ENCODE peak calls at places on chromosomes 4 and X, in four cellular contexts. One of them, this sample, is unnamed.

GRCh38 chrX:103396186-103396585 is 19.8 kb downstream of the BEX3 start:
- DNase-seq in brain microvascular endothelial cell: peak; percentile 36
- DNase-seq in astrocyte: peak; percentile 71
- DNase-seq in body of pancreas: no peak
- DNase-seq in this sample: no peak

GRCh38 chr4:152348670-152349069 is 187.2 kb downstream of the FBXW7 start:
- DNase-seq in brain microvascular endothelial cell: no peak
- DNase-seq in astrocyte: no peak
- DNase-seq in body of pancreas: no peak
- DNase-seq in this sample: no peak

GRCh38 chrX:131944936-131945902 is 77.9 kb upstream of the STK26 start:
- DNase-seq in brain microvascular endothelial cell: no peak
- DNase-seq in astrocyte: no peak
- DNase-seq in body of pancreas: no peak
- DNase-seq in this sample: no peak

GRCh38 chr4:40990899-40991265 is 223.5 kb downstream of the APBB2 start:
- DNase-seq in brain microvascular endothelial cell: peak; percentile 24
- DNase-seq in astrocyte: no peak
- DNase-seq in body of pancreas: no peak
- DNase-seq in this sample: no peak

GRCh38 chrX:10457092-10457491 is 163.3 kb downstream of the MID1 start:
- DNase-seq in brain microvascular endothelial cell: peak; percentile 41
- DNase-seq in astrocyte: peak; percentile 78
- DNase-seq in body of pancreas: no peak
- DNase-seq in this sample: no peak

GRCh38 chr4:126583509-126583908 is 1049.2 kb upstream of the INTU start:
- DNase-seq in brain microvascular endothelial cell: no peak
- DNase-seq in astrocyte: no peak
- DNase-seq in body of pancreas: no peak
- DNase-seq in this sample: peak; percentile 38

GRCh38 chrX:13340182-13340791 is 20.4 kb upstream of the ATXN3L start:
- DNase-seq in brain microvascular endothelial cell: no peak
- DNase-seq in astrocyte: no peak
- DNase-seq in body of pancreas: no peak
- DNase-seq in this sample: peak; percentile 76

GRCh38 chrX:103640401-103641155 is 11.8 kb downstream of the TCEAL1 start:
- DNase-seq in brain microvascular endothelial cell: no peak
- DNase-seq in astrocyte: peak; percentile 42
- DNase-seq in body of pancreas: no peak
- DNase-seq in this sample: no peak

GRCh38 chr4:169342906-169343560 is 72.3 kb upstream of the SH3RF1 start:
- DNase-seq in brain microvascular endothelial cell: no peak
- DNase-seq in astrocyte: peak; percentile 62
- DNase-seq in body of pancreas: no peak
- DNase-seq in this sample: no peak

GRCh38 chr4:40280586-40280985 is 54.5 kb upstream of the CHRNA9 start:
- DNase-seq in brain microvascular endothelial cell: no peak
- DNase-seq in astrocyte: no peak
- DNase-seq in body of pancreas: no peak
- DNase-seq in this sample: no peak

GRCh38 chrX:64097891-64098290 is 107.6 kb downstream of the AMER1 start:
- DNase-seq in brain microvascular endothelial cell: no peak
- DNase-seq in astrocyte: no peak
- DNase-seq in body of pancreas: no peak
- DNase-seq in this sample: no peak

GRCh38 chrX:105706041-105706440 is 116.3 kb upstream of the NRK start:
- DNase-seq in brain microvascular endothelial cell: no peak
- DNase-seq in astrocyte: no peak
- DNase-seq in body of pancreas: no peak
- DNase-seq in this sample: peak; percentile 13

GRCh38 chrX:56066016-56066415 is 166.1 kb upstream of the KLF8 start:
- DNase-seq in brain microvascular endothelial cell: no peak
- DNase-seq in astrocyte: no peak
- DNase-seq in body of pancreas: no peak
- DNase-seq in this sample: no peak

GRCh38 chr4:173490256-173490655 is 39.8 kb downstream of the HAND2 start:
- DNase-seq in brain microvascular endothelial cell: no peak
- DNase-seq in astrocyte: no peak
- DNase-seq in body of pancreas: no peak
- DNase-seq in this sample: no peak

GRCh38 chrX:55342533-55343501 is 78.1 kb upstream of the PAGE3 start:
- DNase-seq in brain microvascular endothelial cell: no peak
- DNase-seq in astrocyte: no peak
- DNase-seq in body of pancreas: peak; percentile 12
- DNase-seq in this sample: peak; percentile 40

GRCh38 chr4:86879641-86880040 is 12.6 kb downstream of the C4orf36 start:
- DNase-seq in brain microvascular endothelial cell: no peak
- DNase-seq in astrocyte: no peak
- DNase-seq in body of pancreas: no peak
- DNase-seq in this sample: no peak

GRCh38 chrX:130704053-130705038 is 198.7 kb downstream of the ENOX2 start:
- DNase-seq in brain microvascular endothelial cell: peak; percentile 12
- DNase-seq in astrocyte: peak; percentile 39
- DNase-seq in body of pancreas: no peak
- DNase-seq in this sample: no peak

GRCh38 chr4:140102406-140102805 is 51.6 kb downstream of the MAML3 start:
- DNase-seq in brain microvascular endothelial cell: no peak
- DNase-seq in astrocyte: peak; percentile 23
- DNase-seq in body of pancreas: no peak
- DNase-seq in this sample: no peak

GRCh38 chrX:41005445-41005992 is 79.7 kb upstream of the USP9X start:
- DNase-seq in brain microvascular endothelial cell: no peak
- DNase-seq in astrocyte: no peak
- DNase-seq in body of pancreas: peak; percentile 7
- DNase-seq in this sample: no peak

GRCh38 chr4:165493359-165493758 is 114.6 kb downstream of the CPE start:
- DNase-seq in brain microvascular endothelial cell: peak; percentile 61
- DNase-seq in astrocyte: peak; percentile 30
- DNase-seq in body of pancreas: peak; percentile 67
- DNase-seq in this sample: peak; percentile 42

GRCh38 chr4:113646456-113646809 is 115.1 kb downstream of the CAMK2D start:
- DNase-seq in brain microvascular endothelial cell: no peak
- DNase-seq in astrocyte: peak; percentile 26
- DNase-seq in body of pancreas: no peak
- DNase-seq in this sample: peak; percentile 30

GRCh38 chrX:115697806-115698205 is 136.8 kb downstream of the PLS3 start:
- DNase-seq in brain microvascular endothelial cell: no peak
- DNase-seq in astrocyte: no peak
- DNase-seq in body of pancreas: no peak
- DNase-seq in this sample: no peak

GRCh38 chr4:128979934-128980333 is 113.4 kb downstream of the SCLT1 start:
- DNase-seq in brain microvascular endothelial cell: peak; percentile 82
- DNase-seq in astrocyte: peak; percentile 93
- DNase-seq in body of pancreas: peak; percentile 44
- DNase-seq in this sample: peak; percentile 50

GRCh38 chr4:89331637-89332544 is 24.3 kb upstream of the GPRIN3 start:
- DNase-seq in brain microvascular endothelial cell: no peak
- DNase-seq in astrocyte: no peak
- DNase-seq in body of pancreas: peak; percentile 6
- DNase-seq in this sample: no peak

GRCh38 chrX:37701588-37701987 is 16.0 kb downstream of the XK start:
- DNase-seq in brain microvascular endothelial cell: no peak
- DNase-seq in astrocyte: no peak
- DNase-seq in body of pancreas: no peak
- DNase-seq in this sample: no peak

GRCh38 chr4:159308571-159309340 is 205.9 kb downstream of the RAPGEF2 start:
- DNase-seq in brain microvascular endothelial cell: no peak
- DNase-seq in astrocyte: peak; percentile 66
- DNase-seq in body of pancreas: no peak
- DNase-seq in this sample: no peak

GRCh38 chr4:2243682-2244380 is 1.9 kb upstream of the HAUS3 start:
- DNase-seq in brain microvascular endothelial cell: no peak
- DNase-seq in astrocyte: no peak
- DNase-seq in body of pancreas: peak; percentile 67
- DNase-seq in this sample: no peak

GRCh38 chr4:144494280-144494679 is 151.7 kb upstream of the HHIP start:
- DNase-seq in brain microvascular endothelial cell: no peak
- DNase-seq in astrocyte: no peak
- DNase-seq in body of pancreas: no peak
- DNase-seq in this sample: no peak

GRCh38 chr4:168334053-168334452 is 15.5 kb upstream of the DDX60 start:
- DNase-seq in brain microvascular endothelial cell: no peak
- DNase-seq in astrocyte: no peak
- DNase-seq in body of pancreas: no peak
- DNase-seq in this sample: no peak

GRCh38 chrX:153884136-153885076 is 1.6 kb downstream of the L1CAM start:
- DNase-seq in brain microvascular endothelial cell: no peak
- DNase-seq in astrocyte: no peak
- DNase-seq in body of pancreas: no peak
- DNase-seq in this sample: peak; percentile 22

GRCh38 chr4:104494822-104495559 is at the start of gene CXXC4:
- DNase-seq in brain microvascular endothelial cell: peak; percentile 5
- DNase-seq in astrocyte: peak; percentile 74
- DNase-seq in body of pancreas: peak; percentile 88
- DNase-seq in this sample: no peak

GRCh38 chrX:16711219-16712115 is 1.0 kb downstream of the CTPS2 start:
- DNase-seq in brain microvascular endothelial cell: no peak
- DNase-seq in astrocyte: no peak
- DNase-seq in body of pancreas: peak; percentile 7
- DNase-seq in this sample: no peak

GRCh38 chr4:163591614-163592020 is 97.1 kb downstream of the TMA16 start:
- DNase-seq in brain microvascular endothelial cell: no peak
- DNase-seq in astrocyte: no peak
- DNase-seq in body of pancreas: no peak
- DNase-seq in this sample: no peak

GRCh38 chrX:38175140-38175539 is 45.5 kb downstream of the SRPX start:
- DNase-seq in brain microvascular endothelial cell: peak; percentile 9
- DNase-seq in astrocyte: peak; percentile 16
- DNase-seq in body of pancreas: peak; percentile 31
- DNase-seq in this sample: peak; percentile 23

GRCh38 chr4:952881-953573 is 20.3 kb downstream of the DGKQ start:
- DNase-seq in brain microvascular endothelial cell: no peak
- DNase-seq in astrocyte: no peak
- DNase-seq in body of pancreas: no peak
- DNase-seq in this sample: no peak

GRCh38 chrX:155329293-155329692 is 5.1 kb downstream of the CLIC2 start:
- DNase-seq in brain microvascular endothelial cell: no peak
- DNase-seq in astrocyte: no peak
- DNase-seq in body of pancreas: no peak
- DNase-seq in this sample: no peak

GRCh38 chrX:155333701-155334100 is 713 bp downstream of the CLIC2 start:
- DNase-seq in brain microvascular endothelial cell: no peak
- DNase-seq in astrocyte: no peak
- DNase-seq in body of pancreas: no peak
- DNase-seq in this sample: no peak

GRCh38 chrX:155330992-155331391 is 3.4 kb downstream of the CLIC2 start:
- DNase-seq in brain microvascular endothelial cell: no peak
- DNase-seq in astrocyte: no peak
- DNase-seq in body of pancreas: no peak
- DNase-seq in this sample: no peak

GRCh38 chrX:155334486-155335316 is at the start of gene CLIC2:
- DNase-seq in brain microvascular endothelial cell: peak; percentile 12
- DNase-seq in astrocyte: peak; percentile 42
- DNase-seq in body of pancreas: peak; percentile 12
- DNase-seq in this sample: peak; percentile 66
- H3K27ac ChIP-seq in brain microvascular endothelial cell: no peak within 1 kb of the TSS
- H3K27ac ChIP-seq in astrocyte: no peak within 1 kb of the TSS
- H3K27ac ChIP-seq in body of pancreas: no peak within 1 kb of the TSS
- H3K27ac ChIP-seq in this sample: no peak within 1 kb of the TSS

GRCh38 chrX:19372170-19373033 is 28.7 kb downstream of the PDHA1 start:
- DNase-seq in brain microvascular endothelial cell: peak; percentile 64
- DNase-seq in astrocyte: peak; percentile 20
- DNase-seq in body of pancreas: peak; percentile 67
- DNase-seq in this sample: peak; percentile 27
- TF ChIP-seq CTCF in brain microvascular endothelial cell: peak; percentile 84
- TF ChIP-seq CTCF in astrocyte: peak; percentile 59
- TF ChIP-seq CTCF in body of pancreas: peak; percentile 78
- TF ChIP-seq CTCF in this sample: peak; percentile 86

GRCh38 chr4:36333303-36333877 is 52.0 kb downstream of the DTHD1 start:
- DNase-seq in brain microvascular endothelial cell: no peak
- DNase-seq in astrocyte: no peak
- DNase-seq in body of pancreas: no peak
- DNase-seq in this sample: no peak
- H3K27ac ChIP-seq in brain microvascular endothelial cell: no peak overlapping the region
- H3K27ac ChIP-seq in astrocyte: no peak overlapping the region
- H3K27ac ChIP-seq in body of pancreas: no peak overlapping the region
- H3K27ac ChIP-seq in this sample: no peak overlapping the region

GRCh38 chr4:110163327-110164070 is 34.9 kb downstream of the ELOVL6 start:
- DNase-seq in brain microvascular endothelial cell: peak; percentile 82
- DNase-seq in astrocyte: peak; percentile 91
- DNase-seq in body of pancreas: no peak
- DNase-seq in this sample: peak; percentile 71

GRCh38 chr4:110160616-110161015 is 37.8 kb downstream of the ELOVL6 start:
- DNase-seq in brain microvascular endothelial cell: no peak
- DNase-seq in astrocyte: no peak
- DNase-seq in body of pancreas: no peak
- DNase-seq in this sample: no peak

GRCh38 chr4:110164856-110165255 is 33.6 kb downstream of the ELOVL6 start:
- DNase-seq in brain microvascular endothelial cell: no peak
- DNase-seq in astrocyte: no peak
- DNase-seq in body of pancreas: no peak
- DNase-seq in this sample: no peak

GRCh38 chr4:110165382-110166285 is 32.8 kb downstream of the ELOVL6 start:
- DNase-seq in brain microvascular endothelial cell: peak; percentile 88
- DNase-seq in astrocyte: peak; percentile 74
- DNase-seq in body of pancreas: peak; percentile 12
- DNase-seq in this sample: peak; percentile 90

DNA sequence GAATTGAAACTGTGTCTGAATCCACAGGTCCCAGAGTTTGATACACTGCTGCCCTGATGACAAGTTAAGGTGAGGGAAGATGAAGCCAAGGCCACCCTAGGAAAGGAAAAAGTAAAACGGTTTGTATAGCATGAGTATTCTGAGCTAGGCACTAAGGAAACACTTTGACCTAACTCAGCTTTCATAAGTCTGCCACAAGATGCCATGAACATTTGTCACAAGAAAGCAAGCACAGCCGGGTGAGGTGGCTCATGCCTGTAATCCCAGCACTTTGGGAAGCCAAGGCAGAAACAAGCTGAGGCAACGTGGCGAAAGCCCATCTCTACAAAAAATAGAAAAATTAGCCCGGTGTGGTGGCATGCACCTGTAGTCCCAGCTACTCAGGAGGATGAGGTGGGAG is 34.2 kb downstream of the ELOVL6 start:
- DNase-seq in brain microvascular endothelial cell: peak; percentile 70
- DNase-seq in astrocyte: peak; percentile 56
- DNase-seq in body of pancreas: no peak
- DNase-seq in this sample: peak; percentile 35
- TF ChIP-seq CTCF in brain microvascular endothelial cell: no peak
- TF ChIP-seq CTCF in astrocyte: no peak
- TF ChIP-seq CTCF in body of pancreas: no peak
- TF ChIP-seq CTCF in this sample: no peak

GRCh38 chrX:1592128-1592862 is 891 bp downstream of the AKAP17A start:
- DNase-seq in brain microvascular endothelial cell: peak; percentile 11
- DNase-seq in astrocyte: peak; percentile 10
- DNase-seq in body of pancreas: peak; percentile 38
- DNase-seq in this sample: no peak
- H3K27ac ChIP-seq in brain microvascular endothelial cell: peak overlapping the region; percentile 86
- H3K27ac ChIP-seq in astrocyte: peak overlapping the region; percentile 81
- H3K27ac ChIP-seq in body of pancreas: peak overlapping the region; percentile 90
- H3K27ac ChIP-seq in this sample: peak overlapping the region; percentile 31